ENCODE peak calls at places on chromosomes 1 and 21, in four cellular contexts. F is MM.1S; V is stimulated activated CD8-positive, alpha-beta memory T cell treated with anti-CD3 and anti-CD28 coated beads, Interleukin-2, amount 100 ng/mL, for 1 hour; Q is caudate nucleus. Z is an unnamed sample.

GRCh38 chr1:158506369-158506987 is 34.5 kb downstream of the OR10R2 start:
- DNase-seq in Q (no peak), F (peak; percentile 61), V (peak; percentile 19), Z (peak; percentile 46)

GRCh38 chr1:214018605-214019268 is 31.0 kb downstream of the PROX1 start:
- DNase-seq in Q (no peak), F (peak; percentile 89), V (no peak), Z (no peak)

GRCh38 chr21:9774347-9774746 is 747.0 kb upstream of the TPTE start:
- DNase-seq in Q (no peak), F (no peak), V (no peak), Z (no peak)

GRCh38 chr1:228884615-228885566 is 149.6 kb downstream of the RHOU start:
- DNase-seq in V (no peak), Q (no peak), F (no peak), Z (no peak)

GRCh38 chr1:151059342-151060240 is at the start of gene CDC42SE1:
- DNase-seq in Q (peak; percentile 76), F (peak; percentile 92), V (peak; percentile 74), Z (peak; percentile 96)

GRCh38 chr1:26537951-26538352 is 8.4 kb downstream of the RPS6KA1 start:
- DNase-seq in F (peak; percentile 46), V (no peak), Q (no peak), Z (peak; percentile 30)

GRCh38 chr1:40395211-40396175 is 22.0 kb downstream of the SMAP2 start:
- DNase-seq in V (no peak), F (no peak), Q (no peak), Z (no peak)

GRCh38 chr1:64505232-64505943 is 35.5 kb downstream of the CACHD1 start:
- DNase-seq in F (peak; percentile 27), V (peak; percentile 23), Q (no peak), Z (peak; percentile 93)

GRCh38 chr1:171138973-171139372 is 46.1 kb upstream of the FMO2 start:
- DNase-seq in F (no peak), Q (no peak), V (no peak), Z (no peak)

GRCh38 chr21:35732788-35733187 is 327.5 kb downstream of the SETD4 start:
- DNase-seq in V (no peak), F (no peak), Q (no peak), Z (no peak)

GRCh38 chr1:226736001-226736907 is 2.8 kb downstream of the ITPKB start:
- DNase-seq in Q (no peak), F (no peak), V (no peak), Z (no peak)

GRCh38 chr1:2865000-2865399 is 63.5 kb upstream of the TTC34 start:
- DNase-seq in V (no peak), F (no peak), Q (no peak), Z (no peak)

GRCh38 chr1:5576111-5577065 is 415.8 kb downstream of the NPHP4 start:
- DNase-seq in F (no peak), Q (no peak), V (no peak), Z (no peak)

GRCh38 chr1:192053661-192054060 is 104.6 kb upstream of the RGS18 start:
- DNase-seq in V (no peak), F (no peak), Q (no peak), Z (no peak)

GRCh38 chr21:28554660-28555475 is 437.8 kb downstream of the LTN1 start:
- DNase-seq in Q (no peak), F (no peak), V (no peak), Z (peak; percentile 15)

GRCh38 chr1:2556277-2557145 is at the start of gene TNFRSF14:
- DNase-seq in V (peak; percentile 46), Q (no peak), F (peak; percentile 81), Z (no peak)

GRCh38 chr1:48817505-48818114 is 40.9 kb upstream of the BEND5 start:
- DNase-seq in V (no peak), F (peak; percentile 55), Q (no peak), Z (peak; percentile 86)

GRCh38 chr1:97332716-97333115 is 588.1 kb downstream of the DPYD start:
- DNase-seq in F (no peak), Q (no peak), V (no peak), Z (no peak)

GRCh38 chr1:41955461-41956159 is 36.9 kb upstream of the HIVEP3 start:
- DNase-seq in F (peak; percentile 65), V (no peak), Q (no peak), Z (peak; percentile 34)

GRCh38 chr1:18639335-18640055 is 8.8 kb downstream of the PAX7 start:
- DNase-seq in V (no peak), Q (no peak), F (no peak), Z (no peak)

GRCh38 chr1:68151690-68152089 is 80.6 kb downstream of the WLS start:
- DNase-seq in V (no peak), F (no peak), Q (no peak), Z (no peak)

GRCh38 chr1:214146523-214146922 is 134.4 kb upstream of the SMYD2 start:
- DNase-seq in F (no peak), Q (no peak), V (no peak), Z (no peak)

GRCh38 chr21:36693144-36694040 is 5.5 kb upstream of the SIM2 start:
- DNase-seq in F (no peak), Q (no peak), V (no peak), Z (peak; percentile 48)

GRCh38 chr1:1371354-1371740 is 3.7 kb downstream of the AURKAIP1 start:
- DNase-seq in F (no peak), Q (no peak), V (peak; percentile 42), Z (no peak)

GRCh38 chr1:84253891-84254290 is 47.6 kb upstream of the SAMD13 start:
- DNase-seq in V (no peak), F (no peak), Q (peak; percentile 57), Z (no peak)

GRCh38 chr1:63630666-63631065 is 37.5 kb downstream of the PGM1 start:
- DNase-seq in V (no peak), F (no peak), Q (no peak), Z (no peak)

GRCh38 chr1:23451452-23451851 is 26.9 kb upstream of the TCEA3 start:
- DNase-seq in V (no peak), F (no peak), Q (no peak), Z (no peak)

GRCh38 chr1:156281281-156282142 is 1.1 kb downstream of the SMG5 start:
- DNase-seq in V (no peak), Q (peak; percentile 17), F (peak; percentile 91), Z (peak; percentile 54)

GRCh38 chr1:93707956-93708355 is 26.3 kb upstream of the BCAR3 start:
- DNase-seq in V (no peak), Q (no peak), F (peak; percentile 49), Z (no peak)

GRCh38 chr21:38242036-38242435 is 14.8 kb upstream of the KCNJ15 start:
- DNase-seq in F (no peak), Q (no peak), V (no peak), Z (no peak)

GRCh38 chr21:45415943-45416611 is 11.1 kb downstream of the COL18A1 start:
- DNase-seq in V (no peak), Q (no peak), F (no peak), Z (no peak)

GRCh38 chr1:15429701-15430149 is 8.5 kb upstream of the CTRC start:
- DNase-seq in F (no peak), V (no peak), Q (no peak), Z (no peak)

GRCh38 chr1:117570988-117571409 is 34.8 kb upstream of the TENT5C start:
- DNase-seq in F (peak; percentile 79), Q (no peak), V (no peak), Z (no peak)

GRCh38 chr1:160326393-160326792 is 16.7 kb downstream of the COPA start:
- DNase-seq in V (no peak), F (no peak), Q (no peak), Z (no peak)

GRCh38 chr21:35203093-35204021 is 154.3 kb upstream of the RUNX1 start:
- DNase-seq in Q (no peak), V (no peak), F (no peak), Z (no peak)

GRCh38 chr1:202172015-202172355 is 11.6 kb upstream of the PTPN7 start:
- DNase-seq in V (no peak), Q (no peak), F (no peak), Z (peak; percentile 52)

GRCh38 chr1:17224434-17224833 is 19.5 kb downstream of the PADI1 start:
- DNase-seq in V (no peak), Q (no peak), F (no peak), Z (no peak)

GRCh38 chr1:168252204-168252733 is 26.5 kb downstream of the SFT2D2 start:
- DNase-seq in Q (no peak), F (no peak), V (no peak), Z (no peak)

GRCh38 chr1:24379733-24380315 is 33.8 kb downstream of the STPG1 start:
- DNase-seq in Q (no peak), F (no peak), V (no peak), Z (no peak)